ENCODE peak calls at places on chromosome 16, in six cellular contexts. Y is EL, L is neural crest cell, K is GM10248, E is epithelial cell of esophagus, N is COLO829. A is an unnamed sample.

GRCh38 chr16:49884033-49884707 is 28.3 kb upstream of the ZNF423 start:
- DNase-seq in Y (no peak), L (no peak), K (no peak), E (no peak), N (no peak), A (no peak)

GRCh38 chr16:31877876-31878642 is 4.5 kb downstream of the ZNF267 start:
- DNase-seq in Y (no peak), L (no peak), K (no peak), E (no peak), N (no peak), A (no peak)

GRCh38 chr16:14015948-14016347 is 55.2 kb upstream of the MRTFB start:
- DNase-seq in Y (peak; percentile 84), L (no peak), K (no peak), E (peak; percentile 89), N (no peak), A (peak; percentile 82)

GRCh38 chr16:50259334-50260205 is 6.8 kb upstream of the ADCY7 start:
- DNase-seq in Y (no peak), L (no peak), K (no peak), E (no peak), N (no peak), A (no peak)

GRCh38 chr16:88936008-88936912 is 40.7 kb downstream of the CBFA2T3 start:
- DNase-seq in Y (no peak), L (no peak), K (peak; percentile 58), E (no peak), N (no peak), A (peak; percentile 20)

GRCh38 chr16:70490261-70490660 is 33.1 kb downstream of the COG4 start:
- DNase-seq in Y (no peak), L (no peak), K (no peak), E (no peak), N (no peak), A (no peak)

GRCh38 chr16:15950167-15950854 is 895 bp downstream of the ABCC1 start:
- DNase-seq in Y (peak; percentile 60), L (peak; percentile 12), K (peak; percentile 59), E (peak; percentile 33), N (no peak), A (peak; percentile 45)

GRCh38 chr16:88308441-88309173 is 74.2 kb upstream of the ZNF469 start:
- DNase-seq in Y (no peak), L (no peak), K (no peak), E (no peak), N (no peak), A (no peak)

GRCh38 chr16:31404353-31405064 is 11.4 kb downstream of the ITGAD start:
- DNase-seq in Y (peak; percentile 9), L (no peak), K (no peak), E (no peak), N (no peak), A (no peak)

GRCh38 chr16:705748-706188 is at the start of gene FBXL16:
- DNase-seq in Y (no peak), L (no peak), K (no peak), E (peak; percentile 60), N (no peak), A (no peak)

GRCh38 chr16:89723279-89724250 is 2.2 kb downstream of the ZNF276 start:
- DNase-seq in Y (no peak), L (peak; percentile 62), K (no peak), E (peak; percentile 43), N (peak; percentile 38), A (no peak)

GRCh38 chr16:88617268-88618031 is 20.9 kb upstream of the IL17C start:
- DNase-seq in Y (no peak), L (no peak), K (no peak), E (no peak), N (no peak), A (no peak)

GRCh38 chr16:88506723-88507122 is 53.6 kb downstream of the ZFPM1 start:
- DNase-seq in Y (no peak), L (no peak), K (no peak), E (no peak), N (no peak), A (no peak)

GRCh38 chr16:3580271-3580670 is 3.1 kb upstream of the NLRC3 start:
- DNase-seq in Y (no peak), L (no peak), K (no peak), E (peak; percentile 34), N (no peak), A (no peak)

GRCh38 chr16:64991011-64991410 is 130.9 kb downstream of the CDH11 start:
- DNase-seq in Y (no peak), L (no peak), K (no peak), E (no peak), N (no peak), A (no peak)

GRCh38 chr16:68128577-68129305 is 43.6 kb downstream of the NFATC3 start:
- DNase-seq in Y (peak; percentile 38), L (no peak), K (no peak), E (peak; percentile 5), N (no peak), A (peak; percentile 70)

GRCh38 chr16:86134802-86135461 is 236.0 kb downstream of the IRF8 start:
- DNase-seq in Y (no peak), L (no peak), K (no peak), E (no peak), N (no peak), A (no peak)

GRCh38 chr16:81367821-81368220 is 53.1 kb downstream of the GAN start:
- DNase-seq in Y (no peak), L (no peak), K (no peak), E (no peak), N (no peak), A (no peak)

GRCh38 chr16:83581082-83581481 is 226.7 kb upstream of the HSBP1 start:
- DNase-seq in Y (no peak), L (no peak), K (peak; percentile 18), E (peak; percentile 23), N (peak; percentile 6), A (peak; percentile 79)

GRCh38 chr16:88874938-88875599 is 8.6 kb upstream of the PABPN1L start:
- DNase-seq in Y (no peak), L (no peak), K (no peak), E (no peak), N (no peak), A (no peak)

GRCh38 chr16:14456793-14457481 is 173.1 kb downstream of the PARN start:
- DNase-seq in Y (peak; percentile 48), L (no peak), K (no peak), E (no peak), N (no peak), A (no peak)

GRCh38 chr16:87202346-87202745 is 114.8 kb downstream of the C16orf95 start:
- DNase-seq in Y (peak; percentile 79), L (no peak), K (no peak), E (no peak), N (no peak), A (no peak)

GRCh38 chr16:86490859-86491642 is 19.3 kb upstream of the FOXF1 start:
- DNase-seq in Y (no peak), L (no peak), K (no peak), E (no peak), N (no peak), A (no peak)

GRCh38 chr16:4090476-4090875 is 25.8 kb downstream of the ADCY9 start:
- DNase-seq in Y (no peak), L (no peak), K (no peak), E (no peak), N (no peak), A (peak; percentile 28)

GRCh38 chr16:11327277-11328171 is 17.7 kb upstream of the RMI2 start:
- DNase-seq in Y (no peak), L (no peak), K (peak; percentile 77), E (no peak), N (no peak), A (no peak)

GRCh38 chr16:85428899-85429775 is 184.0 kb upstream of the GSE1 start:
- DNase-seq in Y (no peak), L (no peak), K (no peak), E (no peak), N (no peak), A (no peak)

GRCh38 chr16:15494231-15494630 is 59.8 kb downstream of the BMERB1 start:
- DNase-seq in Y (peak; percentile 49), L (no peak), K (no peak), E (no peak), N (no peak), A (peak; percentile 55)

GRCh38 chr16:81536648-81537047 is 92.0 kb downstream of the CMIP start:
- DNase-seq in Y (no peak), L (no peak), K (no peak), E (no peak), N (no peak), A (no peak)

GRCh38 chr16:79269211-79269863 is 331.2 kb downstream of the MAF start:
- DNase-seq in Y (no peak), L (no peak), K (peak; percentile 44), E (no peak), N (no peak), A (no peak)

GRCh38 chr16:74766729-74767128 is 7.9 kb downstream of the FA2H start:
- DNase-seq in Y (no peak), L (no peak), K (no peak), E (no peak), N (no peak), A (no peak)

GRCh38 chr16:31118223-31119155 is 1.0 kb downstream of the KAT8 start:
- DNase-seq in Y (peak; percentile 91), L (no peak), K (no peak), E (peak; percentile 98), N (no peak), A (peak; percentile 76)

GRCh38 chr16:81627024-81627423 is 152.1 kb upstream of the PLCG2 start:
- DNase-seq in Y (peak; percentile 31), L (no peak), K (no peak), E (peak; percentile 45), N (no peak), A (peak; percentile 50)

GRCh38 chr16:87855852-87856715 is 13.2 kb downstream of the SLC7A5 start:
- DNase-seq in Y (peak; percentile 68), L (no peak), K (no peak), E (no peak), N (no peak), A (peak; percentile 60)